ENCODE peak calls at places on chromosome 7, in six cellular contexts. N is BJ, F is psoas muscle, R is dorsolateral prefrontal cortex, C is astrocyte, V is IMR-90. E is an unnamed sample.

GRCh38 chr7:74467876-74468275 is 14.2 kb downstream of the GTF2IRD1 start:
- DNase-seq in V (no peak), F (peak), C (no peak), N (no peak), R (no peak), E (no peak)

GRCh38 chr7:42332605-42333222 is 95.7 kb upstream of the GLI3 start:
- DNase-seq in V (no peak), C (no peak), F (no peak), R (no peak), N (no peak), E (no peak)

GRCh38 chr7:92767427-92767826 is 68.9 kb downstream of the CDK6 start:
- DNase-seq in R (no peak), V (peak), N (no peak), F (no peak), C (peak), E (no peak)

GRCh38 chr7:157335991-157336382 is 817 bp upstream of the DNAJB6 start:
- DNase-seq in N (no peak), C (no peak), F (peak), V (no peak), R (no peak), E (no peak)

GRCh38 chr7:2490306-2490705 is 14.1 kb upstream of the GRIFIN start:
- DNase-seq in C (no peak), F (no peak), N (no peak), V (no peak), R (no peak), E (no peak)

GRCh38 chr7:28626629-28627262 is 214.4 kb downstream of the CREB5 start:
- DNase-seq in C (peak), N (no peak), F (no peak), V (peak), R (no peak), E (no peak)

GRCh38 chr7:91286432-91286831 is 22.2 kb downstream of the FZD1 start:
- DNase-seq in V (no peak), C (no peak), R (no peak), F (no peak), N (no peak), E (no peak)

GRCh38 chr7:39527951-39528350 is 38.3 kb upstream of the YAE1 start:
- DNase-seq in C (no peak), R (no peak), V (peak), F (no peak), N (no peak), E (no peak)

GRCh38 chr7:67518580-67518979 is 521.9 kb downstream of the TYW1 start:
- DNase-seq in R (no peak), F (no peak), N (no peak), V (no peak), C (no peak), E (no peak)

GRCh38 chr7:51369746-51370145 is 53.1 kb upstream of the COBL start:
- DNase-seq in F (no peak), C (no peak), R (no peak), N (no peak), V (no peak), E (no peak)

GRCh38 chr7:47580811-47581331 is 1.0 kb downstream of the TNS3 start:
- DNase-seq in N (no peak), F (no peak), R (no peak), V (peak), C (no peak), E (no peak)

GRCh38 chr7:47582748-47583740 is 1.1 kb upstream of the TNS3 start:
- DNase-seq in V (no peak), R (no peak), F (no peak), N (no peak), C (peak), E (no peak)

GRCh38 chr7:47581442-47581820 is 480 bp downstream of the TNS3 start:
- DNase-seq in V (no peak), C (no peak), R (no peak), F (no peak), N (no peak), E (no peak)

GRCh38 chr7:47580175-47580701 is 1.7 kb downstream of the TNS3 start:
- DNase-seq in N (no peak), C (no peak), R (no peak), F (no peak), V (peak), E (no peak)

DNA sequence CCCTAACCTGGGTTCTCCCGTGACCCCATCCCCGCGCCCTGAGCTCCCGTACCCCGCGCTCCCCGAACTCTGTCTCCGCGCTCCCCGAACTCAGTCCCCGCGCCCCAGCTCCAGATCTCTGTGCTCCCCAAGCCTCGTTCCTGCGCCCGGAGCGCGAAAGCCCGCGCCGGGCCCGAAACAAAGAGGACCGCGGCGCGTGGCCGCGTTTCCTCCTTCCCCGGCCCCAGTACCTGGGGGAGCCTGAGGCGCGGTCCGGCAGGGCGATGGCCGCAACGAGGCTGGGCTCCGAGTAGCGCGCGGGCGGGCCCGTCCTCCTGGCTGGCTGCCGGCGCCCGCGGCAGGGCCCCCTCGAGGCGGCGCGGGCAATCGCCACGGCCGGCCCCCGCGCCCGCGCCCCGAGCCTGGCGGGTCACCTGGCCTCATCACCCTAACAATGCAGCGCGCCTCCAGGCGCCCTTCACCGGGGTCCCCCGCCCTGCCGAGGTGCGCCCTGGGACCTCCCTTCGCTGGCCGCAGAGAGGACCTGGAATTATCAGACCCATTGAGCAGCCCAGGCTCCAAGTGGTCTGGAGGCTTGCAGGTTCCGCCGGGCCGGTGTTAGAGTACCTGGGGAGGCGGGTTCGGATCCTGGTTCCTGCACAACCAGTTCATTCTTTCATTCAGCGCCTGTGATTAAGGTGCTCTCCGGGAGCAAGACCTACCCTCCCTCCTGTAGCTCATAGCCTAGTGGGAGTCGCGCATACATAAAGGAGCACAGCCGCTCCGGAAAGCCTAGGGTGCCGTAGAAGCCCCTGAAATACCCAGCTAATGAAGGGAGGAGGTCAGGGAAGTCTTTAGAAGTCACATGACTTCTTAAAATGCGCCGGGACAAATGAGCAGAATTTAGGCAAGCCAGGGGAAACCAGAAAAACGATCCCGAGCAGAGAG is at the start of gene TNS3:
- DNase-seq in V (peak), R (no peak), C (no peak), N (no peak), F (peak), E (no peak)
- H3K4me3 ChIP-seq in V (peak), R (peak), C (peak), N (peak), F (peak), E (peak)

GRCh38 chr7:23276381-23276780 is 22.8 kb upstream of the MALSU1 start:
- DNase-seq in R (no peak), C (no peak), F (no peak), N (no peak), V (no peak), E (no peak)
- TF ChIP-seq CTCF in R (no peak), C (peak), F (no peak), N (peak), V (no peak), E (peak)

GRCh38 chr7:98209166-98209920 is 1.9 kb upstream of the BHLHA15 start:
- DNase-seq in V (no peak), R (no peak), C (no peak), F (no peak), N (no peak), E (no peak)

GRCh38 chr7:98211676-98212531 is 665 bp downstream of the BHLHA15 start:
- DNase-seq in V (no peak), F (no peak), C (no peak), R (no peak), N (no peak), E (no peak)

GRCh38 chr7:98212532-98213041 is 1.3 kb downstream of the BHLHA15 start:
- DNase-seq in R (no peak), V (no peak), N (no peak), C (no peak), F (no peak), E (no peak)

GRCh38 chr7:98210513-98211220 is 572 bp upstream of the BHLHA15 start:
- DNase-seq in F (no peak), N (no peak), V (no peak), C (no peak), R (no peak), E (no peak)

GRCh38 chr7:98211221-98211675 is at the start of gene BHLHA15:
- DNase-seq in C (no peak), F (no peak), N (no peak), R (no peak), V (no peak), E (no peak)
- H3K4me3 ChIP-seq in C (peak), F (peak), N (peak), R (peak), V (peak), E (peak)

GRCh38 chr7:101169110-101169837 is 3.9 kb upstream of the VGF start:
- DNase-seq in N (no peak), C (no peak), F (no peak), V (no peak), R (no peak), E (no peak)

GRCh38 chr7:101169838-101170531 is 4.6 kb upstream of the VGF start:
- DNase-seq in F (peak), N (no peak), V (peak), C (no peak), R (no peak), E (no peak)

GRCh38 chr7:101166909-101167644 is 1.7 kb upstream of the VGF start:
- DNase-seq in C (no peak), F (no peak), V (peak), N (no peak), R (no peak), E (no peak)

GRCh38 chr7:101167645-101168411 is 2.5 kb upstream of the VGF start:
- DNase-seq in F (no peak), R (no peak), N (no peak), V (no peak), C (no peak), E (no peak)

GRCh38 chr7:101168412-101169049 is 3.2 kb upstream of the VGF start:
- DNase-seq in R (no peak), V (no peak), F (no peak), N (no peak), C (no peak), E (no peak)
- TF ChIP-seq CTCF in R (no peak), V (no peak), F (no peak), N (no peak), C (no peak), E (no peak)

GRCh38 chr7:55100172-55100961 is 81.5 kb downstream of the EGFR start:
- DNase-seq in F (peak), R (no peak), N (no peak), C (no peak), V (peak), E (no peak)
- H3K4me3 ChIP-seq in F (peak), R (no peak), N (no peak), C (no peak), V (no peak), E (no peak)

E was measured in kidney epithelial cell.